ENCODE peak calls at places on chromosomes 12 and 14, in five cellular contexts. L, X, N, Q and G are unnamed samples.

GRCh38 chr14:101132051-101132541 is 228.6 kb upstream of the RTL1 start:
- DNase-seq in L (no peak), X (no peak), N (no peak), Q (no peak), G (no peak)

GRCh38 chr12:10170199-10170598 is 1.7 kb downstream of the OLR1 start:
- DNase-seq in L (no peak), X (no peak), N (no peak), Q (no peak), G (no peak)

GRCh38 chr12:49292729-49293055 is 2.3 kb upstream of the PRPH start:
- DNase-seq in L (no peak), X (no peak), N (no peak), Q (no peak), G (no peak)

GRCh38 chr14:87992720-87993484 is at the start of gene GALC:
- DNase-seq in L (peak; percentile 96), X (peak; percentile 34), N (peak; percentile 97), Q (peak; percentile 94), G (peak; percentile 29)

GRCh38 chr14:105878554-105878953 is 352.2 kb downstream of the TMEM121 start:
- DNase-seq in L (no peak), X (no peak), N (peak; percentile 11), Q (no peak), G (no peak)

GRCh38 chr12:31567029-31567428 is 23.9 kb downstream of the DENND5B start:
- DNase-seq in L (no peak), X (no peak), N (no peak), Q (no peak), G (no peak)

GRCh38 chr14:77158175-77158908 is 16.8 kb upstream of the ZDHHC22 start:
- DNase-seq in L (peak; percentile 87), X (peak; percentile 14), N (peak; percentile 84), Q (peak; percentile 47), G (no peak)

GRCh38 chr12:79344855-79345840 is 345.6 kb downstream of the PAWR start:
- DNase-seq in L (peak; percentile 65), X (no peak), N (peak; percentile 87), Q (peak; percentile 28), G (no peak)

GRCh38 chr12:96465896-96466295 is 23.5 kb upstream of the CFAP54 start:
- DNase-seq in L (no peak), X (no peak), N (no peak), Q (no peak), G (no peak)
- TF ChIP-seq CTCF in L (no peak), X (no peak), N (no peak), Q (no peak), G (no peak)

DNA sequence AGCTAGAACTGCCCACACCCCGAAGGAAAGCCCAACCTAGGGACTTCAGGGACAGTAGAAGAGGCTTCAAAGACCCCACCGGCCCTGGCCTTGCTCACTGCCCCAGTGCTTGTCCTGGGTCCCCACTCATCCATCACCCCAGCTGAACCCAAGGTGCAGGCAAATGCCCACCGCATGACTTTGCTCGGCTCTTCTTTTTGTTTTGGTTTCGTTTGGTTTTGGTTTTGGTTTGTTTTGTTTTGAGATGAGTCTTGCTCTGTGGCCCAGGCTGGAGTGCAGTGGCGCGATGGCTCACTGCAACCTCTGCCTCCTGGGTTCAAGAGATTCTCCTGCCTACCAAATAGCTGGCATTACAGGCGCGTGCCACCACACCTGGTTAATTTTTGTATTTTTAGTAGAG is 9.0 kb downstream of the CCDC85C start:
- DNase-seq in L (no peak), X (no peak), N (no peak), Q (no peak), G (no peak)
- H3K4me3 ChIP-seq in L (no peak overlapping the region), X (no peak overlapping the region), N (no peak overlapping the region), Q (no peak overlapping the region), G (no peak overlapping the region)

GRCh38 chr14:71783101-71783500 is 149.1 kb upstream of the RGS6 start:
- DNase-seq in L (no peak), X (no peak), N (no peak), Q (no peak), G (no peak)
- TF ChIP-seq CTCF in L (no peak), X (no peak), N (no peak), Q (no peak), G (no peak)

GRCh38 chr12:112904571-112904970 is 2.2 kb upstream of the OAS1 start:
- DNase-seq in L (no peak), X (no peak), N (no peak), Q (peak; percentile 40), G (no peak)

GRCh38 chr12:112907415-112908157 is 824 bp downstream of the OAS1 start:
- DNase-seq in L (no peak), X (no peak), N (no peak), Q (no peak), G (no peak)

GRCh38 chr12:112908548-112908947 is 1.8 kb downstream of the OAS1 start:
- DNase-seq in L (no peak), X (no peak), N (no peak), Q (no peak), G (no peak)

GRCh38 chr12:112905451-112906089 is 1.2 kb upstream of the OAS1 start:
- DNase-seq in L (no peak), X (no peak), N (no peak), Q (no peak), G (no peak)

GRCh38 chr12:112906712-112907414 is at the start of gene OAS1:
- DNase-seq in L (peak; percentile 7), X (no peak), N (no peak), Q (peak; percentile 40), G (peak; percentile 50)
- H3K4me3 ChIP-seq in L (no peak within 1 kb of the TSS), X (no peak within 1 kb of the TSS), N (no peak within 1 kb of the TSS), Q (peak within 1 kb of the TSS; percentile 8), G (peak within 1 kb of the TSS; percentile 63)

DNA sequence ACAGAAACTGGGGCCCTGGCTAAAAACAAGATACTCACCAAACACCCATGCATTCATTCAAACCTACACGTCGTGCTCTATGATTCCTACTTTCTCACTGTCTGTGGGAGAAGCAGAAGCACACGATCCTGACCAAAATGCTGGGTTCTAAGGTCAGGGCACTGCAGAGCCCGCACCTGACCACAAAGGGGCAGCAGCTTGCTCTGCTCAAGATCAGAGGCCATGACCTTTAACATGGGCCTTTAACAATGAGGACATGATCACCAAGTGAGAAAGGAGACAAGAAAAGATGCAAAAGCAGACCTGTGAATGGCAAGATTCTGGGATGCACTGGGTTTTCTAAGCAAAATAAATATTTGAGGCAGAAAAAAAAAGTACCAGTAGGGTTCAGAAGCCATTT is 40.1 kb upstream of the VPS33A start:
- DNase-seq in L (peak; percentile 25), X (no peak), N (peak; percentile 83), Q (no peak), G (no peak)
- TF ChIP-seq CTCF in L (peak; percentile 37), X (no peak), N (peak; percentile 78), Q (no peak), G (no peak)

GRCh38 chr14:49907186-49907585 is 14.3 kb downstream of the ARF6 start:
- DNase-seq in L (no peak), X (no peak), N (no peak), Q (no peak), G (no peak)
- H3K4me3 ChIP-seq in L (no peak overlapping the region), X (no peak overlapping the region), N (no peak overlapping the region), Q (no peak overlapping the region), G (no peak overlapping the region)

GRCh38 chr14:92456215-92457017 is 57.2 kb upstream of the RIN3 start:
- DNase-seq in L (peak; percentile 83), X (peak; percentile 14), N (peak; percentile 86), Q (peak; percentile 63), G (no peak)
- TF ChIP-seq CTCF in L (peak; percentile 75), X (peak; percentile 80), N (peak; percentile 89), Q (peak; percentile 73), G (peak; percentile 76)

GRCh38 chr12:50425859-50426258 is 25.2 kb downstream of the LARP4 start:
- DNase-seq in L (peak; percentile 7), X (no peak), N (peak; percentile 66), Q (no peak), G (no peak)
- H3K4me3 ChIP-seq in L (no peak overlapping the region), X (no peak overlapping the region), N (no peak overlapping the region), Q (no peak overlapping the region), G (no peak overlapping the region)

GRCh38 chr14:23349156-23349845 is 3.4 kb downstream of the SLC22A17 start:
- DNase-seq in L (no peak), X (no peak), N (no peak), Q (no peak), G (no peak)

GRCh38 chr14:23352506-23353432 is at the start of gene SLC22A17:
- DNase-seq in L (peak; percentile 91), X (peak; percentile 59), N (peak; percentile 93), Q (peak; percentile 90), G (no peak)

GRCh38 chr14:23353433-23353780 is 720 bp upstream of the SLC22A17 start:
- DNase-seq in L (no peak), X (no peak), N (no peak), Q (no peak), G (no peak)

GRCh38 chr14:23354990-23355389 is 2.3 kb upstream of the SLC22A17 start:
- DNase-seq in L (no peak), X (no peak), N (no peak), Q (no peak), G (no peak)

DNA sequence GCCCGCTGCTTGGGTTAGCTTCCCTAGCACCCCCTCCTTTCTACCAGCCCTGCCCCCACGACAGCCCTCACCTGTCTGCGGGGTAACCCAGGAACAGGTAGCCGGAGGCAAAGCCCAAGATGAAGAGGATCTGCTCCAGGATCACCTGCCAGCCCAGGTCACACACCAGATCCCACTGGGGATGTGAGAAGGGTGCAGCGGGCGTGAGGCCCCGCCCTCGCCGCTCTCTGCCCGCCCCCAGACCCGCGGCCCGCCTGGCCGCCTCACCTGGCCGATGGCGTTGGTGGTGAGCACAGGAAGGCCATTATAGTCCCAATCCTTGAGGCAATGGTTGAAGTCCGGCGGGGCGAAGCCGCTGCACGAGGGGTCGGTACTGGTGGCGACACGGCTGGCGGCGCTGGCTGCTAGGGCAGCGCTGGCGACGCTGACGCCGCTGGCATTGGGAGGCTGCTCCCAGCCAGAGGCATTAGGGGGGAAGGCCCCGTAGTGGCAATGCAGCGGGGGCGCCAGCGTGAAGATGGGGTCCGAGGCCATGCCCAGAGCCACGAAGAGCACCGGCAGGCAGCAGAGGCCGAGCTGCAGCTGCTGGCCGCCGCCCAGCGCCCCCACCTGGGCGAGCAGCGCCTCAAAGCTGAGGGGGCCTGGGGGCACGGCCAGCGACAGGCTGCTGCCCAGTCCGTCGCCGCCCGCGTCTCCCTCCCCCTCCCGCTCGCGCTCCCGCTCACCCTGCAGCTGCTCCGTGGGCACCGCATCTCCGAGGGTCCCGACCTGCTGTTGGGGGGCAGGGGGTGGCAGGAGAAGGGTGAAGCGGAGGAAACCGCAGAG is 794 bp downstream of the SLC22A17 start:
- DNase-seq in L (peak; percentile 74), X (no peak), N (peak; percentile 76), Q (no peak), G (no peak)
- TF ChIP-seq CTCF in L (peak; percentile 53), X (peak; percentile 23), N (peak; percentile 38), Q (peak; percentile 26), G (peak; percentile 21)